ENCODE peak calls at places on chromosomes 3 and 15, in four cellular contexts. O is DND-41, U is IMR-90, I is H9. A is an unnamed sample.

GRCh38 chr15:74128785-74129350 is 1.5 kb upstream of the ISLR2 start:
- DNase-seq in O (no peak), I (no peak), U (no peak), A (peak; percentile 4)

GRCh38 chr15:66938114-66938830 is 127.1 kb upstream of the SMAD3 start:
- DNase-seq in I (no peak), U (no peak), O (no peak), A (peak; percentile 49)

GRCh38 chr3:193391902-193392301 is 13.3 kb upstream of the ATP13A5 start:
- DNase-seq in I (no peak), O (no peak), U (no peak), A (no peak)

GRCh38 chr3:182490601-182491485 is 302.5 kb upstream of the ATP11B start:
- DNase-seq in O (no peak), U (no peak), I (no peak), A (peak; percentile 29)

GRCh38 chr3:170324962-170325361 is 32.6 kb upstream of the SKIL start:
- DNase-seq in O (no peak), I (peak; percentile 39), U (no peak), A (no peak)

GRCh38 chr3:194330579-194330978 is 20.5 kb downstream of the CPN2 start:
- DNase-seq in I (no peak), O (no peak), U (peak; percentile 75), A (peak; percentile 69)

GRCh38 chr3:16520636-16521579 is 7.4 kb upstream of the RFTN1 start:
- DNase-seq in I (no peak), O (no peak), U (no peak), A (no peak)

GRCh38 chr3:164459526-164460151 is 618.7 kb downstream of the SI start:
- DNase-seq in U (no peak), O (no peak), I (no peak), A (peak; percentile 14)

GRCh38 chr15:64892850-64893403 is 18.8 kb upstream of the ANKDD1A start:
- DNase-seq in U (no peak), O (no peak), I (peak; percentile 21), A (no peak)

GRCh38 chr3:197137741-197138140 is 108.1 kb upstream of the MELTF start:
- DNase-seq in I (no peak), O (no peak), U (no peak), A (no peak)
- H2AFZ ChIP-seq in I (no peak overlapping the region), O (no peak overlapping the region), U (no peak overlapping the region), A (no peak overlapping the region)

DNA sequence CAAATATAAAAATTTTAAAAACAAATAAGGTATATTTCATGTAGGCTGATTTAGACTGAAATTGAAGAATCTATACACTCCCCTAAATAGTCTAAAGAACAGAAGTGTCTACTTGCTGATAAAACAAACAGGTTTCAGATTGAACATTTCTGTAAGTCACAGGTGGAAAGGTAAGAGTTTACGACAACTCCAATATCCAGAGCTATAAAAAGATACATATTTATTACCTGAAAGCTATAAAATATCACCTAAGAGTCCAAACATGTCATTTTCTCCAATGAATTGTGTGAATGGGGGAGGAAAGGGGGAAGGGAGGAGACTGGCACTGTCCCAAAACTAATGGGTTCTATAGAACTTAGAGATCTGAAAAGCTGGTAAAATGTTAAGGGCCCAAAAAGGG is 26.1 kb downstream of the PPP1R2 start:
- DNase-seq in O (no peak), I (no peak), U (no peak), A (no peak)
- H3K4me1 ChIP-seq in O (no peaks in the 10 kb centered on the region), I (no peaks in the 10 kb centered on the region), U (no peaks in the 10 kb centered on the region), A (no peaks in the 10 kb centered on the region)

GRCh38 chr3:52246728-52247454 is 1.3 kb downstream of the PPM1M start:
- DNase-seq in U (no peak), I (peak; percentile 28), O (peak; percentile 5), A (no peak)
- H3K27ac ChIP-seq in U (no peak overlapping the region), I (no peak overlapping the region), O (peak overlapping the region; percentile 65), A (no peak overlapping the region)

DNA sequence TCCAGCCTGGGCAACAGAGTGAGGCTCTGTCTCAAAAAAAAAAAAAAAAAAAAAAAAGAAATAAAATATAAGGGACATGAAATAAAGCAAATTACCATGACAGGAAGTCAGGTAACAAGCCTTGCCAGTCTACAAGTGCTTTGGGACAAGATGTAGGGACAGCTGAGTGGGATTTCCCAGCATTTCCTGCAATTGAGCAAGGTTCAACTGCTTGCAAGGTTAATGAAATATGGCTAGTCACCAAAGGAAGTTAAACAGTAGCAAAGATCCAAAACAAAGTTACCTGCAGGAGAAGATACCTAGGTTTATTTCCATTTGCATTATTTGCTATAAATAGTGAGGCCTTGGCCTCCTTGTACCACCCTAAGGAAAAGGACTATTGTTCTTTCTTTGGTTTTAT is 22.4 kb upstream of the CNOT10 start:
- DNase-seq in O (no peak), U (no peak), I (no peak), A (no peak)
- H2AFZ ChIP-seq in O (no peak overlapping the region), U (no peak overlapping the region), I (no peak overlapping the region), A (no peak overlapping the region)

GRCh38 chr3:72080800-72081199 is 295.9 kb upstream of the PROK2 start:
- DNase-seq in U (no peak), O (no peak), I (no peak), A (no peak)

GRCh38 chr3:72082121-72082715 is 297.3 kb upstream of the PROK2 start:
- DNase-seq in I (no peak), U (no peak), O (no peak), A (peak; percentile 39)

GRCh38 chr3:72080101-72080500 is 295.2 kb upstream of the PROK2 start:
- DNase-seq in U (no peak), I (no peak), O (no peak), A (no peak)

GRCh38 chr3:72082776-72083477 is 298.0 kb upstream of the PROK2 start:
- DNase-seq in O (peak; percentile 64), I (no peak), U (no peak), A (no peak)

GRCh38 chr3:72081456-72081855 is 296.5 kb upstream of the PROK2 start:
- DNase-seq in I (no peak), U (no peak), O (no peak), A (no peak)
- H3K4me1 ChIP-seq in I (peaks cover 5% of the 10 kb centered on the region), U (no peaks in the 10 kb centered on the region), O (peaks cover 72% of the 10 kb centered on the region), A (no peaks in the 10 kb centered on the region)

GRCh38 chr3:46442591-46443530 is 21.8 kb downstream of the LTF start:
- DNase-seq in I (no peak), O (peak; percentile 71), U (no peak), A (peak; percentile 60)

GRCh38 chr3:46438831-46439230 is 25.9 kb downstream of the LTF start:
- DNase-seq in U (no peak), O (no peak), I (no peak), A (no peak)

GRCh38 chr3:46435327-46435726 is 28.3 kb downstream of the CCRL2 start:
- DNase-seq in U (no peak), O (no peak), I (no peak), A (no peak)

DNA sequence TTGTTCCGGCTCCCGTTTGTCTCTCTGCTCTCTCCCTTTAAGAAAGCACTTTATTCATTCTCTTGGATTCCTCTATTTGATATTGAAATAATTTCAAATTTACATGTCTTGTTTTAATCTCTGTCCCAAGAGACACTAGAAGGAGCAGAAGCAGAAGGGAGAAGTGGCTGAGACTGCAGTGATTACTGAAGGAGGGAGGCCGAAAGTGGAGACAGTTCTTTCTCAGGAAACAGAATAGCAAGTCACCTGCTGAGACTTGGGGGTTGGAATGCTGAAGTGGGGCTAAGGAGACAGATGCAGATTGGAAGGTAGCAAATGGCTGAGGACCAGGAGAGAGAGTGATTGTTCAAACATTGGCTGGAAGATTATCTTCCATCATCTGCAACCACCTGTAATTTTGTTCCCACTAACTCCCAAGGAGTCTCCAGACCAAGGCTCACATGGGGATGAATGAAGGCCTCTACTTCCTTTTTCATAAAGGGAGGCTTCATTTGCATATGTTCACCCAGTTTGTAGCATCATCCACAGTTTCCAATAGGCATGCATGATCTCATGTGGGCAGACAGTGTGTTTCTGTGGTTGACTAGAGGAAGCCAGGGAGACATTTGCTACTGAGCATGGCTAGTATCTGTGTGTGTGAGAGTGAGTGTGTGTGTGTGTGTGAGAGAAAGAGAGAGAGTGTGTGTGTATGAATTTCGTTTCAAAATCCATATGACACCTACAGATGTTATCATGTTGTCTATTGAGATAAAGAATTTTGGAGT is 24.0 kb downstream of the LTF start:
- DNase-seq in U (no peak), O (peak; percentile 80), I (no peak), A (no peak)
- H3K27ac ChIP-seq in U (no peak overlapping the region), O (peak overlapping the region; percentile 73), I (no peak overlapping the region), A (no peak overlapping the region)

A was measured in fibroblast of lung.